ENCODE peak calls at places on chromosomes 6 and 20, in seven cellular contexts. One of them, this sample, is unnamed.

GRCh38 chr6:45500924-45501816 is 123.4 kb upstream of the SUPT3H start:
- DNase-seq in PC-3: no peak
- DNase-seq in stomach: no peak
- DNase-seq in left ventricle myocardium inferior: no peak
- DNase-seq in endodermal cell: peak; percentile 82
- DNase-seq in CD4-positive, alpha-beta memory T cell: no peak
- DNase-seq in body of pancreas: no peak
- DNase-seq in this sample: no peak

GRCh38 chr6:18551228-18551627 is 164.1 kb downstream of the RNF144B start:
- DNase-seq in PC-3: peak; percentile 33
- DNase-seq in stomach: no peak
- DNase-seq in left ventricle myocardium inferior: no peak
- DNase-seq in endodermal cell: no peak
- DNase-seq in CD4-positive, alpha-beta memory T cell: no peak
- DNase-seq in body of pancreas: no peak
- DNase-seq in this sample: no peak

GRCh38 chr20:56788671-56789610 is 159.8 kb downstream of the TFAP2C start:
- DNase-seq in PC-3: peak; percentile 77
- DNase-seq in stomach: no peak
- DNase-seq in left ventricle myocardium inferior: no peak
- DNase-seq in endodermal cell: no peak
- DNase-seq in CD4-positive, alpha-beta memory T cell: no peak
- DNase-seq in body of pancreas: no peak
- DNase-seq in this sample: no peak

GRCh38 chr20:4661191-4661590 is 60.5 kb upstream of the PRND start:
- DNase-seq in PC-3: no peak
- DNase-seq in stomach: no peak
- DNase-seq in left ventricle myocardium inferior: no peak
- DNase-seq in endodermal cell: no peak
- DNase-seq in CD4-positive, alpha-beta memory T cell: peak; percentile 63
- DNase-seq in body of pancreas: no peak
- DNase-seq in this sample: no peak

GRCh38 chr6:27503436-27504030 is 30.6 kb upstream of the ZNF184 start:
- DNase-seq in PC-3: peak; percentile 91
- DNase-seq in stomach: peak; percentile 43
- DNase-seq in left ventricle myocardium inferior: peak; percentile 47
- DNase-seq in endodermal cell: peak; percentile 93
- DNase-seq in CD4-positive, alpha-beta memory T cell: peak; percentile 82
- DNase-seq in body of pancreas: peak; percentile 69
- DNase-seq in this sample: peak; percentile 56

GRCh38 chr6:83417880-83418663 is 12.8 kb downstream of the ME1 start:
- DNase-seq in PC-3: peak; percentile 67
- DNase-seq in stomach: no peak
- DNase-seq in left ventricle myocardium inferior: no peak
- DNase-seq in endodermal cell: peak; percentile 46
- DNase-seq in CD4-positive, alpha-beta memory T cell: no peak
- DNase-seq in body of pancreas: no peak
- DNase-seq in this sample: no peak

GRCh38 chr20:3925899-3926638 is 36.9 kb downstream of the PANK2 start:
- DNase-seq in PC-3: no peak
- DNase-seq in stomach: no peak
- DNase-seq in left ventricle myocardium inferior: no peak
- DNase-seq in endodermal cell: no peak
- DNase-seq in CD4-positive, alpha-beta memory T cell: no peak
- DNase-seq in body of pancreas: no peak
- DNase-seq in this sample: no peak

GRCh38 chr6:116210750-116211425 is 43.0 kb downstream of the TSPYL4 start:
- DNase-seq in PC-3: peak; percentile 46
- DNase-seq in stomach: no peak
- DNase-seq in left ventricle myocardium inferior: peak; percentile 61
- DNase-seq in endodermal cell: peak; percentile 77
- DNase-seq in CD4-positive, alpha-beta memory T cell: no peak
- DNase-seq in body of pancreas: no peak
- DNase-seq in this sample: peak; percentile 66

GRCh38 chr6:18259675-18260447 is 4.5 kb downstream of the DEK start:
- DNase-seq in PC-3: peak; percentile 78
- DNase-seq in stomach: no peak
- DNase-seq in left ventricle myocardium inferior: no peak
- DNase-seq in endodermal cell: no peak
- DNase-seq in CD4-positive, alpha-beta memory T cell: no peak
- DNase-seq in body of pancreas: no peak
- DNase-seq in this sample: no peak

GRCh38 chr6:134678436-134678889 is 271.4 kb downstream of the ALDH8A1 start:
- DNase-seq in PC-3: no peak
- DNase-seq in stomach: peak; percentile 94
- DNase-seq in left ventricle myocardium inferior: peak; percentile 62
- DNase-seq in endodermal cell: no peak
- DNase-seq in CD4-positive, alpha-beta memory T cell: no peak
- DNase-seq in body of pancreas: peak; percentile 71
- DNase-seq in this sample: peak; percentile 75

GRCh38 chr6:11245406-11245990 is 13.0 kb upstream of the NEDD9 start:
- DNase-seq in PC-3: no peak
- DNase-seq in stomach: no peak
- DNase-seq in left ventricle myocardium inferior: no peak
- DNase-seq in endodermal cell: peak; percentile 6
- DNase-seq in CD4-positive, alpha-beta memory T cell: no peak
- DNase-seq in body of pancreas: no peak
- DNase-seq in this sample: no peak

GRCh38 chr20:29873946-29874345 is 1383.5 kb upstream of the DEFB115 start:
- DNase-seq in PC-3: no peak
- DNase-seq in stomach: peak; percentile 61
- DNase-seq in left ventricle myocardium inferior: peak; percentile 45
- DNase-seq in endodermal cell: peak; percentile 78
- DNase-seq in CD4-positive, alpha-beta memory T cell: no peak
- DNase-seq in body of pancreas: peak; percentile 53
- DNase-seq in this sample: peak; percentile 72

GRCh38 chr6:144343736-144344428 is 58.7 kb downstream of the UTRN start:
- DNase-seq in PC-3: no peak
- DNase-seq in stomach: peak; percentile 57
- DNase-seq in left ventricle myocardium inferior: no peak
- DNase-seq in endodermal cell: no peak
- DNase-seq in CD4-positive, alpha-beta memory T cell: peak; percentile 85
- DNase-seq in body of pancreas: peak; percentile 53
- DNase-seq in this sample: no peak

GRCh38 chr6:132060591-132060990 is 109.4 kb upstream of the CCN2 start:
- DNase-seq in PC-3: peak; percentile 82
- DNase-seq in stomach: no peak
- DNase-seq in left ventricle myocardium inferior: no peak
- DNase-seq in endodermal cell: no peak
- DNase-seq in CD4-positive, alpha-beta memory T cell: no peak
- DNase-seq in body of pancreas: no peak
- DNase-seq in this sample: no peak

GRCh38 chr20:33993800-33994623 is at the start of gene RALY:
- DNase-seq in PC-3: peak; percentile 79
- DNase-seq in stomach: peak; percentile 89
- DNase-seq in left ventricle myocardium inferior: peak; percentile 88
- DNase-seq in endodermal cell: peak; percentile 91
- DNase-seq in CD4-positive, alpha-beta memory T cell: peak; percentile 93
- DNase-seq in body of pancreas: peak; percentile 84
- DNase-seq in this sample: peak; percentile 83

GRCh38 chr6:21664263-21665081 is 70.9 kb downstream of the SOX4 start:
- DNase-seq in PC-3: no peak
- DNase-seq in stomach: no peak
- DNase-seq in left ventricle myocardium inferior: peak; percentile 31
- DNase-seq in endodermal cell: peak; percentile 91
- DNase-seq in CD4-positive, alpha-beta memory T cell: no peak
- DNase-seq in body of pancreas: peak; percentile 21
- DNase-seq in this sample: peak; percentile 62

GRCh38 chr6:155397172-155397705 is 58.4 kb downstream of the NOX3 start:
- DNase-seq in PC-3: no peak
- DNase-seq in stomach: no peak
- DNase-seq in left ventricle myocardium inferior: no peak
- DNase-seq in endodermal cell: no peak
- DNase-seq in CD4-positive, alpha-beta memory T cell: no peak
- DNase-seq in body of pancreas: no peak
- DNase-seq in this sample: no peak

GRCh38 chr20:63058696-63059335 is 52.1 kb upstream of the BHLHE23 start:
- DNase-seq in PC-3: no peak
- DNase-seq in stomach: no peak
- DNase-seq in left ventricle myocardium inferior: peak; percentile 7
- DNase-seq in endodermal cell: peak; percentile 42
- DNase-seq in CD4-positive, alpha-beta memory T cell: no peak
- DNase-seq in body of pancreas: no peak
- DNase-seq in this sample: no peak

GRCh38 chr6:32116674-32117073 is 7.5 kb upstream of the TNXB start:
- DNase-seq in PC-3: peak; percentile 47
- DNase-seq in stomach: no peak
- DNase-seq in left ventricle myocardium inferior: no peak
- DNase-seq in endodermal cell: peak; percentile 76
- DNase-seq in CD4-positive, alpha-beta memory T cell: no peak
- DNase-seq in body of pancreas: no peak
- DNase-seq in this sample: no peak

GRCh38 chr6:82955841-82956240 is 109.8 kb downstream of the UBE3D start:
- DNase-seq in PC-3: peak; percentile 55
- DNase-seq in stomach: no peak
- DNase-seq in left ventricle myocardium inferior: no peak
- DNase-seq in endodermal cell: no peak
- DNase-seq in CD4-positive, alpha-beta memory T cell: no peak
- DNase-seq in body of pancreas: no peak
- DNase-seq in this sample: no peak

DNA sequence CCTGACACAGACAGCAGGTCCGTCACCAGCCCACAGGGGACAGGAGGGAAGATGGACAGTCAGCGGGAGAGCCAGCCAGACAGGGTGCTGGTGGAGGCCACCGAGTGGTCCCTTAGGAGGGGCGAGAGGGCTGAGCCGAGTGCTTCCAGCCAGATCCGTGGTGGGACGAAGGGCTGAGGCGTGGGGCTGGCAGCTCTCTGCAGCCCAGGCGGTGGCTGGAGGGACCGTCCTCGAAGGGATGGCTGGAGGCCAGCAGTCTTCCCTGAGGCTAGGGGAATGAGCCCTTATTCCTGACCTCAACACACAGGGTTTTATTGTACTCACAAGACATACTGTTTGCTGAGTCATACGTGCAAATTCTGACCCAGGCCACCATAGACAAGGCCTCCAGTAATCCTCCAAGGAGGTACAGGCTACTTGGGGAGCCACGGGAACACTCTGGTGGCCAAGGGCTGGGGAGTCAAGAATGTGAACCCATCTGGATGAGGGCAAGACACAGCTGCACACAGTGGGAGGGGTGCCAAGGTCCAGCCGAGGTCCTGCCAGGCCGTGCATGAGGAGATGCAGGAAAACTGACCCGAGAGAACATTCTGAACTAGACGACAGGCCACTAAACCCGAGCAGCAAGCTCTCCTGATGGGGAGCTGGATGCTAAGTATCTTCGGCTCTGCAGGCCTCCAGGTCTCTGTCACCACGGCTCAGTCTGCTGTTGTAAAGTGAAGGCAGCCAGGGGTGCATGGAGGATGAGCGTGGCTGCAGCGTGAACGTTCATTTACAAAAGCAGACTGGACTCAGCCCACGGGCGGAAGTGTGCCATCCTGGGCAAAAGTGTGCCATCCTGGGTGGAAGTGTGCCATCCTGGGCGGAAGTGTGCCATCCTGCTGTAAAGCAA is 242.5 kb downstream of the TTLL2 start:
- DNase-seq in PC-3: peak; percentile 4
- DNase-seq in stomach: no peak
- DNase-seq in left ventricle myocardium inferior: peak; percentile 57
- DNase-seq in endodermal cell: peak; percentile 22
- DNase-seq in CD4-positive, alpha-beta memory T cell: no peak
- DNase-seq in body of pancreas: no peak
- DNase-seq in this sample: peak; percentile 76
- H3K9me3 ChIP-seq in PC-3: no peaks in the 10 kb centered on the region
- H3K9me3 ChIP-seq in stomach: no peaks in the 10 kb centered on the region
- H3K9me3 ChIP-seq in left ventricle myocardium inferior: no peaks in the 10 kb centered on the region
- H3K9me3 ChIP-seq in endodermal cell: no peaks in the 10 kb centered on the region
- H3K9me3 ChIP-seq in CD4-positive, alpha-beta memory T cell: no peaks in the 10 kb centered on the region
- H3K9me3 ChIP-seq in body of pancreas: no peaks in the 10 kb centered on the region
- H3K9me3 ChIP-seq in this sample: no peaks in the 10 kb centered on the region

DNA sequence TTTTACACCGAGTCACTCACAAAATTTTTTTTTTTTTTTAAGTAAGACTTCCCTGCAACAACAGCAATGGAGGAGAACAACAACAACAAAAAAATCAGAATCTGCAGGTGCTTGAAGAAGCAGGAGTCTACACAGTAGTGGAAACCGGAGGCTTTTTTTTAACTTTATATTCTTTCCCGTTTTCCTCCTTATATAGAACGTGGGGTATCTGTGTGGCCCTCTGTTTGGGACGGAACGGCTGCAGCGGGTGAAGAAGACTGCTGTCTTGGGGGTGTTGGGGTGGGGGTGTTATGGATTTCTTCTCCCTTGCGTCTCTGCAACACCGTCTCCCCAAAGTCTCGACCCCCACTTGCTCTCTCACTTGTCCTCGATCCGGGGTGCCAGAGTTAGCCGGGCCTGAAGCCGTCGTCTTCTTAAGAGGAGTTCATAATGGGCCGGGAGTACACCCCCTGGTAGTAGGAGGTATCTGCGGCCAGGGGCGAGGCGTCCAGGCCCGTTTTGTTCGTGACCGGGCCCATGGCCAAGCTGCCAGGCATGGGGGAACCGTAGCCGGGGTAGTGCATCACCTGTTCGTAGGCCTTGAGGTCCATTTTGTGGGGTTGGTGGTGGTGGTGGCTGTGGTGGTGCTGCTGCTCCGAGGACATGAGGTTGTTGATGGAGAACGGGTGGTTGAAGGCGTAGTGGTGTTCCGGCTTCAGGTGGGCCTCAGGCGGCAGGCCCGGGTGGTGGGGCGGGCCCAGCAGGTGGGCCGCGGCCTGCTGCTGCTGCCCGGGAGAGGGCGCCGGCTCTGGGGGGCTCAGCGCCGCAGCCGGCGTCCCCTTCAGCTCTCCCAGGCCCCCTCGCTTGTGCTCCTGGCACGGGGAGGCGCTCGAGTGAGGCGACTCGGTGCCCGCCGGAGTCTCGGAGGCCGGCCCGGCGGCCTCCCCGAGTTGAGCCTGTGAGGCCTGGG is 2.7 kb downstream of the FOXA2 start:
- DNase-seq in PC-3: no peak
- DNase-seq in stomach: peak; percentile 43
- DNase-seq in left ventricle myocardium inferior: no peak
- DNase-seq in endodermal cell: peak; percentile 70
- DNase-seq in CD4-positive, alpha-beta memory T cell: no peak
- DNase-seq in body of pancreas: peak; percentile 29
- DNase-seq in this sample: no peak
- H3K4me3 ChIP-seq in PC-3: peak overlapping the region; percentile 31
- H3K4me3 ChIP-seq in stomach: peak overlapping the region; percentile 66
- H3K4me3 ChIP-seq in left ventricle myocardium inferior: peak overlapping the region; percentile 41
- H3K4me3 ChIP-seq in endodermal cell: peak overlapping the region; percentile 87
- H3K4me3 ChIP-seq in CD4-positive, alpha-beta memory T cell: no peak overlapping the region
- H3K4me3 ChIP-seq in body of pancreas: peak overlapping the region; percentile 83
- H3K4me3 ChIP-seq in this sample: no peak overlapping the region

GRCh38 chr6:85453490-85453889 is 3.6 kb downstream of the NT5E start:
- DNase-seq in PC-3: no peak
- DNase-seq in stomach: no peak
- DNase-seq in left ventricle myocardium inferior: no peak
- DNase-seq in endodermal cell: no peak
- DNase-seq in CD4-positive, alpha-beta memory T cell: no peak
- DNase-seq in body of pancreas: no peak
- DNase-seq in this sample: no peak
- H3K27ac ChIP-seq in PC-3: no peak overlapping the region
- H3K27ac ChIP-seq in stomach: no peak overlapping the region
- H3K27ac ChIP-seq in left ventricle myocardium inferior: no peak overlapping the region
- H3K27ac ChIP-seq in endodermal cell: no peak overlapping the region
- H3K27ac ChIP-seq in CD4-positive, alpha-beta memory T cell: no peak overlapping the region
- H3K27ac ChIP-seq in body of pancreas: no peak overlapping the region
- H3K27ac ChIP-seq in this sample: no peak overlapping the region

DNA sequence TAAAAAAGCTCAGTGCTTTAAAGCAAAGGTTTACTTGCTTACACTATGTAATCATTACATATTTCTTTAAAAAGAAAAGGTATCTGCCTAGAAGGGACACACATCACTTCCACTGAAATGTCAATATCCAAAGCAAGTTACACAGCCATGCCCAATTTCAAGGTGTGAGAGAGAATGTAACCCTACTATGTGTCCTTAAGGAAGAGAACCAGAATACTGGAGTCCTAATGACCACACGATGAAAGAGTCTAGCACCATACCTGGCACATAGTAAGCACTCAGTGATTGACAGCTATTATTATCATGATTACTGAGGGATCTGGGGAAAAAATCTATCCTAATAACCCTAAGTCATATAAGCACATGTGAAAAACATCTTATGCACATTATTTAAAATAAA is 10.4 kb downstream of the CHD6 start:
- DNase-seq in PC-3: no peak
- DNase-seq in stomach: no peak
- DNase-seq in left ventricle myocardium inferior: no peak
- DNase-seq in endodermal cell: no peak
- DNase-seq in CD4-positive, alpha-beta memory T cell: no peak
- DNase-seq in body of pancreas: no peak
- DNase-seq in this sample: no peak
- H3K9me3 ChIP-seq in PC-3: no peaks in the 10 kb centered on the region
- H3K9me3 ChIP-seq in stomach: no peaks in the 10 kb centered on the region
- H3K9me3 ChIP-seq in left ventricle myocardium inferior: no peaks in the 10 kb centered on the region
- H3K9me3 ChIP-seq in endodermal cell: no peaks in the 10 kb centered on the region
- H3K9me3 ChIP-seq in CD4-positive, alpha-beta memory T cell: no peaks in the 10 kb centered on the region
- H3K9me3 ChIP-seq in body of pancreas: no peaks in the 10 kb centered on the region
- H3K9me3 ChIP-seq in this sample: no peaks in the 10 kb centered on the region